ENCODE peak calls at places on chromosomes 7 and 10, in seven cellular contexts. J is PC-3, V is PC-9, Z is sigmoid colon, R is stomach, D is neuronal stem cell, H is head of caudate nucleus. W is an unnamed sample.

GRCh38 chr10:110651044-110651958 is 7.2 kb downstream of the RBM20 start:
- DNase-seq in V (no peak), J (no peak), R (no peak), H (no peak), Z (peak; percentile 87), D (no peak), W (peak; percentile 84)

GRCh38 chr10:34815174-34816066 is at the start of gene PARD3:
- DNase-seq in D (peak; percentile 70), H (no peak), J (peak; percentile 91), R (peak; percentile 68), Z (peak; percentile 87), V (peak; percentile 64), W (peak; percentile 47)

GRCh38 chr10:61608255-61609040 is 54.3 kb upstream of the CABCOCO1 start:
- DNase-seq in D (no peak), J (no peak), V (no peak), Z (no peak), R (no peak), H (no peak), W (no peak)

GRCh38 chr10:42950606-42951485 is 126.0 kb upstream of the RET start:
- DNase-seq in H (no peak), Z (peak; percentile 52), R (peak; percentile 20), J (no peak), V (no peak), D (no peak), W (no peak)

GRCh38 chr10:120415709-120416330 is 41.2 kb upstream of the PLPP4 start:
- DNase-seq in V (no peak), D (no peak), Z (no peak), J (peak; percentile 88), H (no peak), R (no peak), W (peak; percentile 71)

GRCh38 chr7:31648288-31648687 is 38.7 kb upstream of the PPP1R17 start:
- DNase-seq in H (no peak), V (no peak), Z (no peak), R (no peak), D (no peak), J (peak; percentile 15), W (no peak)

GRCh38 chr10:98267894-98268693 is at the start of gene LOXL4:
- DNase-seq in D (peak; percentile 21), Z (peak; percentile 78), V (no peak), H (no peak), J (peak; percentile 19), R (no peak), W (peak; percentile 65)

GRCh38 chr10:11260136-11260535 is 242.5 kb downstream of the CELF2 start:
- DNase-seq in H (no peak), R (no peak), J (no peak), V (no peak), Z (no peak), D (no peak), W (no peak)

GRCh38 chr10:126088144-126088543 is 191.8 kb downstream of the FANK1 start:
- DNase-seq in V (no peak), R (no peak), H (no peak), Z (no peak), D (no peak), J (no peak), W (peak; percentile 25)

GRCh38 chr10:46530249-46531186 is 25.9 kb downstream of the GPRIN2 start:
- DNase-seq in J (no peak), H (no peak), V (no peak), D (no peak), Z (peak; percentile 56), R (peak; percentile 24), W (no peak)